ENCODE peak calls at places on chromosomes 12 and 14, in four cellular contexts. U is hepatocyte, B is right cardiac atrium, E is fibroblast of lung. C is an unnamed sample.

GRCh38 chr14:52700701-52701172 is 5.4 kb upstream of the ERO1A start:
- DNase-seq in B (no peak), U (peak; percentile 46), E (no peak), C (no peak)

GRCh38 chr14:100015251-100015655 is 50.0 kb upstream of the EVL start:
- DNase-seq in B (no peak), U (peak; percentile 53), E (no peak), C (no peak)

GRCh38 chr12:119343130-119343529 is 8.6 kb downstream of the CCDC60 start:
- DNase-seq in U (no peak), B (no peak), E (no peak), C (no peak)

GRCh38 chr12:50257226-50258166 is 25.8 kb downstream of the LIMA1 start:
- DNase-seq in B (no peak), E (peak; percentile 56), U (peak; percentile 38), C (peak; percentile 25)

GRCh38 chr14:68939893-68940613 is 39.0 kb downstream of the ACTN1 start:
- DNase-seq in B (peak; percentile 93), U (peak; percentile 80), E (peak; percentile 99), C (peak; percentile 98)

GRCh38 chr12:112906712-112907414 is at the start of gene OAS1:
- DNase-seq in E (peak; percentile 14), U (peak; percentile 78), B (no peak), C (peak; percentile 46)

GRCh38 chr12:46391630-46392029 is 19.1 kb upstream of the SLC38A2 start:
- DNase-seq in E (peak; percentile 76), B (no peak), U (no peak), C (no peak)

GRCh38 chr14:80764921-80765507 is 176.5 kb downstream of the CEP128 start:
- DNase-seq in E (no peak), B (no peak), U (no peak), C (no peak)

GRCh38 chr12:105272814-105273416 is 36.9 kb upstream of the APPL2 start:
- DNase-seq in E (no peak), B (no peak), U (no peak), C (no peak)

GRCh38 chr14:67285876-67286452 is 44.7 kb downstream of the PALS1 start:
- DNase-seq in B (no peak), U (peak; percentile 77), E (peak; percentile 44), C (peak; percentile 74)

GRCh38 chr14:26424537-26424936 is 173.3 kb downstream of the NOVA1 start:
- DNase-seq in U (no peak), E (no peak), B (no peak), C (no peak)

GRCh38 chr12:16030729-16031128 is 119.6 kb downstream of the DERA start:
- DNase-seq in E (no peak), U (peak; percentile 48), B (no peak), C (no peak)

GRCh38 chr12:92144045-92144630 is 1.5 kb downstream of the BTG1 start:
- DNase-seq in E (peak; percentile 96), B (peak; percentile 63), U (peak; percentile 86), C (peak; percentile 94)

GRCh38 chr14:90698379-90698869 is 117.8 kb downstream of the TTC7B start:
- DNase-seq in B (peak; percentile 81), U (peak; percentile 41), E (peak; percentile 74), C (peak; percentile 76)

GRCh38 chr12:1469063-1469462 is 125.3 kb downstream of the FBXL14 start:
- DNase-seq in U (no peak), E (no peak), B (no peak), C (no peak)

GRCh38 chr14:74909501-74909900 is 13.6 kb downstream of the RPS6KL1 start:
- DNase-seq in U (no peak), B (no peak), E (no peak), C (no peak)

GRCh38 chr14:69592923-69593677 is 18.3 kb upstream of the SUSD6 start:
- DNase-seq in B (peak; percentile 61), E (peak; percentile 65), U (peak; percentile 81), C (no peak)

GRCh38 chr14:104116544-104117340 is 21.6 kb upstream of the KIF26A start:
- DNase-seq in E (no peak), U (peak; percentile 86), B (peak; percentile 22), C (no peak)

GRCh38 chr12:57089259-57090245 is 638 bp downstream of the NAB2 start:
- DNase-seq in E (peak; percentile 57), U (peak; percentile 83), B (peak; percentile 91), C (peak; percentile 84)

GRCh38 chr14:59465570-59466150 is 480 bp upstream of the GPR135 start:
- DNase-seq in E (no peak), U (no peak), B (no peak), C (no peak)
- H3K27ac ChIP-seq in E (no peak overlapping the region), U (no peak overlapping the region), B (no peak overlapping the region), C (no peak overlapping the region)

DNA sequence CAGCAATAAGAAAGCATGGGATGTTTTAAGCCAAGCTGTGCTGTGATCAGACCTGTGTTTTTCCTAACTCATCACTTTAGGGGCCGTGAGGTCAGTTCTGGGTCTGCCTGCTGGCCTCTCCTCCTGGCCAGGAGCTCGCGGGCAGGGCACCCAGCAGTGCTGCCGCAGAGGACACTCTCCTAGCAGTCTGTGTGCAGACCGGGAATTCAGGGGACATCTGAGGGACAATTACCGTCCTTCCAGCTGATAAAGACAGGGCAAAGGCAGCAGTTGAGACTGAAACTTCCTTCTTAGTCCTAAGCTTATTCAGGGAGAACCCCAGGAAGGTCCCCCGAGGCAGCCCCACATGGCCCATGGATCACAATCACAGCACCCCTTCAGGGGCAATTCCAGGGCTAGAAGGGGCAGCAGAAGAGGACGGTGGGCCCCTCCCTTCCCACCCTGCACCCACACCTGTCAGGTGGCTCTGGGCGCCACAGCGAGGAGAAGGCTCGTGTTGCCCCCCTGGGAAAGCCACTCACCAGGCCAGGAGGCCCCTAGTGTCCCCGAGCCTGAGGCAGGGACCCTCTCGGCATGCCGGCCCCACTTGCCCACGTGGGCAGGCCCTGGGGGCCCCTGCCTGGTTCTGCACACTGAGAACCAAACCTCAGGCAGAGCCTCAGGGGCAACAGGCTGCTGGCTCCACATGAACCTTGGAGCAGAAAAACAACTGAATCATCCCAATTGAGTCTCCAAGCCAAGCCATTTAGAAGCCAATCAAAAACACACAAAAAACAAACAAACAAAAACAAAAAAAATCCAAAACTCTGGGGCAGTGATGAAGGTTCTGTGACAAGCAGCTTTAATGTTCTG is 89.8 kb downstream of the CHGA start:
- DNase-seq in B (no peak), U (no peak), E (no peak), C (no peak)
- H3K4me1 ChIP-seq in B (peaks cover 56% of the 10 kb centered on the region), U (peaks cover 20% of the 10 kb centered on the region), E (peaks cover 9% of the 10 kb centered on the region), C (peaks cover 27% of the 10 kb centered on the region)

GRCh38 chr14:22650960-22651521 is 6.9 kb upstream of the OR6J1 start:
- DNase-seq in B (no peak), E (peak; percentile 35), U (no peak), C (peak; percentile 16)
- H3K4me3 ChIP-seq in B (no peak overlapping the region), E (no peak overlapping the region), U (no peak overlapping the region), C (no peak overlapping the region)

DNA sequence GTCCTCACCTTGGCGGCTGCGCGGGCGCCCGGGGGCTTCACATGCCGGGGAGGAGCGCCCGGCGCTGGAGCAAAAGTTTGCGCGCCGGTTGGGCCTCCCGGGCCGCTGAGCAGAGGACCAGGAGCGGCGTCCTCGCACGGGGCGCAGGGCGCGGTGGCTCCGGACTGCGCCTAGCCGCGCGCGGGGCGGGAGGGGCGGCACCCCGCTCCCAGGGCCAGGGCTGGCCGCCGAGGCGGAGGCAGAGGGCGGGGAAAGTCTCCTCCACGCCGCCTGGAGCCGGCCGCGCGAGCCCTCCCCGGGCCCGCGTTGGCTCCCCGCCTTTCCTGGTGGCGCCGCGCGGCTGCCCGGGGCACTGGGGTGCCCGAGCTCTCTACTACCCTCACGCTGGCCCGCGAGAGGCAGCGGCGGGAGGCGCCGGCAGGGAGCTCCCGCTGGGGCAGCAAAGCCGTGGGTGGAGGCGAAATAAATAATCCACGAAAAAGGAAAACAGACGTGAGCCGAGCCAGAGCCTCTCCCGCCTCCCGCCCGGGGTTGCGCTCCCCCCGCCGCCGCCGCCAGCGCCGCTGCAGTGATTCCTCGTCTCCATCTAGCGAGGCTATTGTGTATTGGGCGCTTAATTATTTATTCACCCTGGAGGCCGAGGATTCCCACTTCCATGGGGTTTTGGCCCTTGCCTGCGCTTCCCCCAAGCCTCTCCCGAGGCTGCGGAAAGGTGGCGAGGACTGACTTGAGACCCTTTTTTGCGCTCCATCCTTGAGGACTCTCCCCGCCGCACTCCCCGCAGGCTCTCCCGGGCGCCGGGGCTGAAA is 476 bp upstream of the PRIMA1 start:
- DNase-seq in E (no peak), U (peak; percentile 54), B (peak; percentile 55), C (peak; percentile 2)
- H3K27ac ChIP-seq in E (no peak overlapping the region), U (no peak overlapping the region), B (peak overlapping the region; percentile 70), C (no peak overlapping the region)

GRCh38 chr12:114673169-114673833 is 10.7 kb downstream of the TBX3 start:
- DNase-seq in U (peak; percentile 68), B (peak; percentile 40), E (peak; percentile 83), C (peak; percentile 85)
- H3K4me1 ChIP-seq in U (peaks cover 46% of the 10 kb centered on the region), B (peaks cover 5% of the 10 kb centered on the region), E (peaks cover 31% of the 10 kb centered on the region), C (peaks cover 72% of the 10 kb centered on the region)

GRCh38 chr12:130611026-130611905 is 104.8 kb downstream of the RIMBP2 start:
- DNase-seq in U (no peak), E (no peak), B (no peak), C (no peak)
- H3K4me3 ChIP-seq in U (no peak overlapping the region), E (no peak overlapping the region), B (no peak overlapping the region), C (no peak overlapping the region)

GRCh38 chr14:105467249-105467941 is 7.2 kb upstream of the CRIP2 start:
- DNase-seq in B (no peak), U (no peak), E (no peak), C (no peak)
- H3K27ac ChIP-seq in B (peak overlapping the region; percentile 82), U (no peak overlapping the region), E (no peak overlapping the region), C (peak overlapping the region; percentile 98)

GRCh38 chr14:101880016-101880297 is 84.4 kb upstream of the DYNC1H1 start:
- DNase-seq in U (no peak), B (no peak), E (no peak), C (no peak)
- H3K4me1 ChIP-seq in U (peaks cover 9% of the 10 kb centered on the region), B (peaks cover 4% of the 10 kb centered on the region), E (peaks cover 3% of the 10 kb centered on the region), C (no peaks in the 10 kb centered on the region)